ENCODE peak calls at places on chromosome 21, in four cellular contexts. A is skeletal muscle cell, N is MG63, W is right atrium auricular region. U is an unnamed sample.

GRCh38 chr21:31254131-31254530 is 89.9 kb downstream of the TIAM1 start:
- DNase-seq in A (no peak), W (no peak), N (no peak), U (no peak)

GRCh38 chr21:14699433-14700410 is 153.6 kb upstream of the SAMSN1 start:
- DNase-seq in A (no peak), N (no peak), W (no peak), U (no peak)

GRCh38 chr21:28885853-28886177 is 106.9 kb downstream of the LTN1 start:
- DNase-seq in A (no peak), W (no peak), N (no peak), U (no peak)

GRCh38 chr21:35575280-35575915 is 484.9 kb downstream of the SETD4 start:
- DNase-seq in N (no peak), W (no peak), A (peak), U (peak)

GRCh38 chr21:31334648-31335121 is 9.4 kb downstream of the TIAM1 start:
- DNase-seq in W (no peak), N (no peak), A (no peak), U (no peak)

GRCh38 chr21:20790113-20790512 is 208.1 kb upstream of the NCAM2 start:
- DNase-seq in W (no peak), A (peak), N (no peak), U (no peak)

GRCh38 chr21:18499761-18500376 is 96.3 kb upstream of the TMPRSS15 start:
- DNase-seq in N (peak), A (no peak), W (no peak), U (no peak)

GRCh38 chr21:36697473-36698159 is 1.3 kb upstream of the SIM2 start:
- DNase-seq in W (no peak), N (no peak), A (no peak), U (no peak)

GRCh38 chr21:36260030-36260787 is 59.8 kb upstream of the MORC3 start:
- DNase-seq in N (peak), A (peak), W (no peak), U (peak)

GRCh38 chr21:27570306-27570868 is 603.5 kb upstream of the ADAMTS5 start:
- DNase-seq in N (peak), A (peak), W (peak), U (peak)

DNA sequence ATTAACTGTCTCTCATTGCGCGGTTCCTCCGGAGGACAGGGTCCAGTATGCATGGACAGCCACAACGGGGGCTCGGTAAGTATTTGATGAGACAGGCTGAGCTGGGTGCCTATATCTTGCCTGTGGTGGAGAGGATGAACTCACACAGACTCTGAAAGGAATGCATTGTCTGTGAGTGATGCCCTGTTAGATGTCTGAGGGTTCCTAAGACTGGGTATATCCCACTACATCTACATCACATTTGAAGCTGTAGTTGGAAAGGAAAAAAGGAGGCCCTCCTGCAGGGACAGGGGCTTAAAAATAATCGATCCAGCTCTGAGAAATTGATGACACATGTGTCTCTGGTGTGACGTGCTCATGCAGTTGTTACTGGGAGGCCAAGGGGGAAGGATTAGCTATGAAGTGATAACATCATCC is 1.9 kb downstream of the ADARB1 start:
- DNase-seq in N (no peak), A (no peak), W (no peak), U (no peak)
- H3K4me3 ChIP-seq in N (peak), A (peak), W (no peak), U (peak)

GRCh38 chr21:40191616-40192015 is 324.4 kb downstream of the PCP4 start:
- DNase-seq in N (no peak), A (no peak), W (no peak), U (no peak)

GRCh38 chr21:40191196-40191595 is 324.0 kb downstream of the PCP4 start:
- DNase-seq in N (no peak), W (no peak), A (no peak), U (no peak)

DNA sequence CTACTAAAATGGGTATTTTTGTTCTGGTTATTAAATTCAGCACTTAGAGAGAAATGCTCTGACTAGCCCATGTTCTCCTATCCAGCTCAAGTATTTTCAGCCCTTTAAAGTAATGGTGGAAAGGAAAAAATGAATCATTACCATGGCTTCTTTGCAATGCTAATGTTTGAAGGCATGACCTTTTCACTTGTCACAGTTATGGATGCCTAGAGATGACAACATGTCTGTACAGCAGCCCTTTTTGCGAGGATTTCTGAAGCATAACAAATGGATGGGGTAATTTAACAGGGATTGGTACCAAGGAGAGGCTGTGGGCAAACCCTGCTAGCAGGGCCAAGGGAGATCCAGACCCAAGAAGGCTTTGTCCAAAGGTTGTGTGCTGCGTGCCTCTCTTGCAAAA is 326.9 kb downstream of the PCP4 start:
- DNase-seq in A (no peak), N (no peak), W (no peak), U (no peak)
- H3K4me3 ChIP-seq in A (no peak), N (no peak), W (no peak), U (no peak)

GRCh38 chr21:41364308-41364707 is 2.5 kb downstream of the MX2 start:
- DNase-seq in N (no peak), W (no peak), A (no peak), U (no peak)

GRCh38 chr21:41361053-41361785 is 608 bp upstream of the MX2 start:
- DNase-seq in A (no peak), W (peak), N (no peak), U (no peak)

GRCh38 chr21:41363370-41364270 is 1.8 kb downstream of the MX2 start:
- DNase-seq in A (no peak), N (no peak), W (peak), U (no peak)

GRCh38 chr21:41361786-41362604 is at the start of gene MX2:
- DNase-seq in A (peak), W (peak), N (peak), U (peak)

GRCh38 chr21:41362605-41363369 is 960 bp downstream of the MX2 start:
- DNase-seq in N (no peak), A (no peak), W (no peak), U (no peak)
- H3K4me3 ChIP-seq in N (no peak), A (no peak), W (peak), U (peak)

GRCh38 chr21:34159617-34159883 is 86.2 kb downstream of the MRPS6 start:
- DNase-seq in A (no peak), N (no peak), W (no peak), U (no peak)
- H3K4me3 ChIP-seq in A (no peak), N (no peak), W (no peak), U (no peak)

GRCh38 chr21:38434913-38435533 is 63.3 kb downstream of the ERG start:
- DNase-seq in N (peak), A (no peak), W (peak), U (no peak)
- H3K4me3 ChIP-seq in N (peak), A (peak), W (no peak), U (peak)

DNA sequence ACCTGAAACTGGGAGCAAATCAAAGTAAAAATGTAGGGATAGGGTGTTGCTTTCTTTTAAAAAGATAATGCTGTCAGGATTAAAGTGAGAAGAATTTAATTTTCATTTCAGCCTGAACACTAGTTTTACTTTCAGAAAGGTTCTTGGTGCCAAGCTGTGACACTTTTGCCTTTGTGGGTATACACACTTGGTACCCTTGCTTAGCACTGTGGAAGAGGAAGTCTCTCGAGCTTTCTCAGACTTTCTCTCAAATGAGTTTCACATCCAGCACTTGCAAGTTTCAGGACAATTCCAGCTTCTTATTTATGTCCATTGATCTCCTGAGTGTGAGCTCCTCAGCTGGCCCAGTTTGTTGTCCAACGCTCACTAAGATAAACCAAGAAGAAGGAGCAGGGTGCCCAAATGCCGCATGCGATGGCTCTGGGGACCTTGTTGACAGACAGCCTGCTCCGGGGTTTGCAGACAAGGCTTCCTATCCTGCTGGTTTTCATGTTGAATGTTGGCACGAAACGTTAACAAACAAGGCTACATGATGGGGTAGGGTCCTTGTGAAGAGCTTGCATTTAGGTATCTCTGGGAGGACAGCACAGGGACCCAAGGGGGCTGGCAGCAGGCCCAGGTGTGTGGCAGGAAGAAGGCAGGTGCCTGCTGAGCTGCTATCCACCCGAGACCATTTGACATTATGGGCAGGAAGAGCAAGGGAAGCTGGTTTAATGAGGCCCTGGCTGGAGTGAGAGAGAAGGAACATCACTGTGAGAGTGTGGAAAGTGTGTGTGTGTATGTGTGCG is 79.7 kb downstream of the POFUT2 start:
- DNase-seq in A (no peak), N (no peak), W (no peak), U (no peak)
- H3K4me3 ChIP-seq in A (no peak), N (no peak), W (no peak), U (no peak)

DNA sequence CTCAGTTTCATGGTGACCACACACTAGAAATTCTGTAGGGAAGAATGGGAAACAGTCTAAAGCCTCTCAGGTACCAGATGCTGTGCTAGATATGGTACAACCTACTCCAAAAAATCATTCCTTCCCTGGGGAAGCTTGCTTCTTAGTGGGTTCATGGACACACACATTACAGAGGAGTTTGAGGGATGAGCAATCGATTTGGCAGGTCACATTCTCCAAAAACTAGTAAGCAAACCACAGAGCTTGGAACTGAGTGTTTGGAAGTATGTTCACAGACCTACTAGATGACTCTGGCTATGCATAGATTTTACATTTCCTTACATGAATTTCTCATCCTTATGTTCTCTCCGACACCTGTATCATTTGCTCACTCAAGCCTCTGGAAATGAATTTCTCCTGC is 10.8 kb downstream of the EVA1C start:
- DNase-seq in W (no peak), A (no peak), N (peak), U (peak)
- H3K4me3 ChIP-seq in W (no peak), A (no peak), N (no peak), U (no peak)

DNA sequence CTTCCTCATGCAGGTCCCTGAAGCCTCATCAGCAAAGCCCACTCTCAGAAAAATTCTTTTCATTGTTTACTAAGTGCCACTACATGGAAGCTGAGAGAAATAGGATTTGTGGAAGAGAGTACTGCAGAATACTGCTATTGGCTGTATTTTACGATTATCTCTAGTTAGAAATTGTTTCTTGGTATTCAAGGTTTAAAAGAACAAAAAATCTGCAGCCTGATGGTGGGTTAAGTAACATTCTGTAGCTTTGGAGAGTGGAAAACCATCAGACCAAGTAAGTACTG is 27.3 kb downstream of the PTTG1IP start:
- DNase-seq in W (no peak), A (no peak), N (no peak), U (no peak)
- H3K4me3 ChIP-seq in W (peak), A (peak), N (peak), U (peak)

GRCh38 chr21:42931560-42932235 is 6.3 kb upstream of the ERVH48-1 start:
- DNase-seq in N (no peak), A (no peak), W (no peak), U (no peak)
- H3K4me3 ChIP-seq in N (no peak), A (no peak), W (no peak), U (no peak)

U was measured in AG04449.